ENCODE peak calls at places on chromosomes 4 and X, in nine cellular contexts. One of them, this sample, is unnamed.

GRCh38 chrX:45900751-45901150 is 644.5 kb downstream of the ZNF674 start:
- DNase-seq in Peyer's patch: no peak
- DNase-seq in IMR-90: no peak
- DNase-seq in astrocyte of the spinal cord: peak
- DNase-seq in right lobe of liver: no peak
- DNase-seq in upper lobe of left lung: no peak
- DNase-seq in endothelial cell of umbilical vein: no peak
- DNase-seq in fibroblast of mammary gland: peak
- DNase-seq in kidney: no peak
- DNase-seq in this sample: no peak

GRCh38 chrX:25810202-25810601 is 327.9 kb upstream of the MAGEB18 start:
- DNase-seq in IMR-90: peak
- DNase-seq in upper lobe of left lung: no peak
- DNase-seq in endothelial cell of umbilical vein: peak
- DNase-seq in right lobe of liver: no peak
- DNase-seq in fibroblast of mammary gland: peak
- DNase-seq in Peyer's patch: no peak
- DNase-seq in astrocyte of the spinal cord: peak
- DNase-seq in kidney: no peak
- DNase-seq in this sample: no peak

GRCh38 chr4:128468485-128468989 is 180.9 kb upstream of the PGRMC2 start:
- DNase-seq in Peyer's patch: no peak
- DNase-seq in upper lobe of left lung: no peak
- DNase-seq in fibroblast of mammary gland: peak
- DNase-seq in endothelial cell of umbilical vein: peak
- DNase-seq in right lobe of liver: no peak
- DNase-seq in IMR-90: peak
- DNase-seq in astrocyte of the spinal cord: peak
- DNase-seq in kidney: no peak
- DNase-seq in this sample: no peak

GRCh38 chrX:36684053-36684452 is 324.1 kb upstream of the FAM47C start:
- DNase-seq in astrocyte of the spinal cord: no peak
- DNase-seq in Peyer's patch: no peak
- DNase-seq in IMR-90: no peak
- DNase-seq in endothelial cell of umbilical vein: no peak
- DNase-seq in right lobe of liver: no peak
- DNase-seq in kidney: no peak
- DNase-seq in upper lobe of left lung: no peak
- DNase-seq in fibroblast of mammary gland: no peak
- DNase-seq in this sample: no peak

GRCh38 chr4:163564221-163564720 is 69.8 kb downstream of the TMA16 start:
- DNase-seq in endothelial cell of umbilical vein: no peak
- DNase-seq in astrocyte of the spinal cord: no peak
- DNase-seq in upper lobe of left lung: no peak
- DNase-seq in Peyer's patch: no peak
- DNase-seq in right lobe of liver: no peak
- DNase-seq in kidney: no peak
- DNase-seq in IMR-90: no peak
- DNase-seq in fibroblast of mammary gland: no peak
- DNase-seq in this sample: no peak

GRCh38 chr4:176359590-176359989 is 39.8 kb downstream of the SPCS3 start:
- DNase-seq in Peyer's patch: no peak
- DNase-seq in fibroblast of mammary gland: peak
- DNase-seq in IMR-90: peak
- DNase-seq in astrocyte of the spinal cord: peak
- DNase-seq in endothelial cell of umbilical vein: no peak
- DNase-seq in upper lobe of left lung: no peak
- DNase-seq in kidney: no peak
- DNase-seq in right lobe of liver: no peak
- DNase-seq in this sample: no peak

GRCh38 chr4:581753-582361 is 5.8 kb upstream of the TMEM271 start:
- DNase-seq in kidney: no peak
- DNase-seq in IMR-90: no peak
- DNase-seq in upper lobe of left lung: no peak
- DNase-seq in Peyer's patch: no peak
- DNase-seq in right lobe of liver: no peak
- DNase-seq in fibroblast of mammary gland: no peak
- DNase-seq in endothelial cell of umbilical vein: no peak
- DNase-seq in astrocyte of the spinal cord: no peak
- DNase-seq in this sample: no peak

GRCh38 chr4:99013402-99013843 is 17.9 kb downstream of the METAP1 start:
- DNase-seq in IMR-90: peak
- DNase-seq in fibroblast of mammary gland: no peak
- DNase-seq in astrocyte of the spinal cord: no peak
- DNase-seq in right lobe of liver: no peak
- DNase-seq in Peyer's patch: no peak
- DNase-seq in upper lobe of left lung: no peak
- DNase-seq in endothelial cell of umbilical vein: no peak
- DNase-seq in kidney: no peak
- DNase-seq in this sample: no peak

GRCh38 chrX:1894656-1895055 is 279.8 kb downstream of the ASMT start:
- DNase-seq in kidney: no peak
- DNase-seq in fibroblast of mammary gland: no peak
- DNase-seq in right lobe of liver: no peak
- DNase-seq in upper lobe of left lung: no peak
- DNase-seq in astrocyte of the spinal cord: no peak
- DNase-seq in Peyer's patch: no peak
- DNase-seq in IMR-90: no peak
- DNase-seq in endothelial cell of umbilical vein: no peak
- DNase-seq in this sample: no peak

GRCh38 chr4:98528882-98529281 is 129.5 kb downstream of the TSPAN5 start:
- DNase-seq in astrocyte of the spinal cord: no peak
- DNase-seq in endothelial cell of umbilical vein: no peak
- DNase-seq in fibroblast of mammary gland: no peak
- DNase-seq in Peyer's patch: no peak
- DNase-seq in kidney: no peak
- DNase-seq in right lobe of liver: no peak
- DNase-seq in IMR-90: no peak
- DNase-seq in upper lobe of left lung: no peak
- DNase-seq in this sample: no peak

GRCh38 chr4:54005475-54005874 is 58.9 kb downstream of the CHIC2 start:
- DNase-seq in endothelial cell of umbilical vein: no peak
- DNase-seq in kidney: no peak
- DNase-seq in astrocyte of the spinal cord: peak
- DNase-seq in fibroblast of mammary gland: peak
- DNase-seq in right lobe of liver: no peak
- DNase-seq in upper lobe of left lung: no peak
- DNase-seq in IMR-90: peak
- DNase-seq in Peyer's patch: no peak
- DNase-seq in this sample: no peak

GRCh38 chrX:97452283-97452682 is 568.6 kb downstream of the RPA4 start:
- DNase-seq in endothelial cell of umbilical vein: no peak
- DNase-seq in fibroblast of mammary gland: no peak
- DNase-seq in Peyer's patch: no peak
- DNase-seq in astrocyte of the spinal cord: no peak
- DNase-seq in kidney: no peak
- DNase-seq in IMR-90: no peak
- DNase-seq in upper lobe of left lung: no peak
- DNase-seq in right lobe of liver: no peak
- DNase-seq in this sample: no peak

GRCh38 chr4:88211473-88212252 is 53.2 kb upstream of the ABCG2 start:
- DNase-seq in Peyer's patch: no peak
- DNase-seq in IMR-90: peak
- DNase-seq in fibroblast of mammary gland: peak
- DNase-seq in right lobe of liver: no peak
- DNase-seq in kidney: no peak
- DNase-seq in endothelial cell of umbilical vein: peak
- DNase-seq in astrocyte of the spinal cord: peak
- DNase-seq in upper lobe of left lung: no peak
- DNase-seq in this sample: no peak

GRCh38 chr4:60432911-60433310 is 767.2 kb upstream of the ADGRL3 start:
- DNase-seq in fibroblast of mammary gland: no peak
- DNase-seq in Peyer's patch: no peak
- DNase-seq in IMR-90: no peak
- DNase-seq in kidney: no peak
- DNase-seq in astrocyte of the spinal cord: no peak
- DNase-seq in upper lobe of left lung: no peak
- DNase-seq in right lobe of liver: no peak
- DNase-seq in endothelial cell of umbilical vein: no peak
- DNase-seq in this sample: no peak

GRCh38 chr4:129371901-129372300 is 275.9 kb downstream of the C4orf33 start:
- DNase-seq in IMR-90: no peak
- DNase-seq in fibroblast of mammary gland: peak
- DNase-seq in astrocyte of the spinal cord: no peak
- DNase-seq in upper lobe of left lung: no peak
- DNase-seq in endothelial cell of umbilical vein: no peak
- DNase-seq in right lobe of liver: no peak
- DNase-seq in kidney: no peak
- DNase-seq in Peyer's patch: no peak
- DNase-seq in this sample: no peak

GRCh38 chrX:12709047-12709446 is 82.2 kb upstream of the PRPS2 start:
- DNase-seq in Peyer's patch: no peak
- DNase-seq in astrocyte of the spinal cord: no peak
- DNase-seq in endothelial cell of umbilical vein: no peak
- DNase-seq in fibroblast of mammary gland: no peak
- DNase-seq in right lobe of liver: no peak
- DNase-seq in IMR-90: no peak
- DNase-seq in kidney: no peak
- DNase-seq in upper lobe of left lung: no peak
- DNase-seq in this sample: no peak

GRCh38 chr4:93764647-93765246 is 63.8 kb upstream of the ATOH1 start:
- DNase-seq in upper lobe of left lung: no peak
- DNase-seq in fibroblast of mammary gland: peak
- DNase-seq in endothelial cell of umbilical vein: peak
- DNase-seq in IMR-90: peak
- DNase-seq in astrocyte of the spinal cord: peak
- DNase-seq in right lobe of liver: no peak
- DNase-seq in kidney: no peak
- DNase-seq in Peyer's patch: no peak
- DNase-seq in this sample: no peak

DNA sequence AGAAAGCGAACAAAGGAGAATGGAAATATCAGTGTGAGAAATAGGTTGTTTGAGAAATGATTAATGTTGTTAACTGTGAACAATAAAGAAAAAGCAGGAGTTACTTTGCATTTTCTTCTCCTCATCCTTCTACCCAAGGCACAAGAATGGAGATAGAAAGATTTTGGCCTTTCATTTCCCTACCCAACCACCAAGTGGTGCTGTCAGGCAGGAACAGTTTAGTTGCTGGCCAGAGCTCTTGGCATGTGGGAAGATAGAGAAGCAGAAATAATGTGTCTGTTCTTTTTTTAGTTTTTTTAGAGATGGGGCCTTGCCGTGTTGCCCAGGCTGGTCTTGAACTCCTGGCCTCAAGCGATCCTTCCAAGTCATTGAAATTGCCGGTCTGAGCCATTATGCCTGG is 12.8 kb downstream of the HOPX start:
- DNase-seq in endothelial cell of umbilical vein: no peak
- DNase-seq in astrocyte of the spinal cord: no peak
- DNase-seq in Peyer's patch: no peak
- DNase-seq in IMR-90: no peak
- DNase-seq in fibroblast of mammary gland: peak
- DNase-seq in kidney: no peak
- DNase-seq in right lobe of liver: no peak
- DNase-seq in upper lobe of left lung: no peak
- DNase-seq in this sample: no peak
- TF ChIP-seq CTCF in endothelial cell of umbilical vein: peak
- TF ChIP-seq CTCF in astrocyte of the spinal cord: peak
- TF ChIP-seq CTCF in Peyer's patch: peak
- TF ChIP-seq CTCF in IMR-90: peak
- TF ChIP-seq CTCF in fibroblast of mammary gland: peak
- TF ChIP-seq CTCF in kidney: no peak
- TF ChIP-seq CTCF in right lobe of liver: peak
- TF ChIP-seq CTCF in upper lobe of left lung: peak
- TF ChIP-seq CTCF in this sample: peak

GRCh38 chrX:65690057-65690855 is 22.8 kb downstream of the MSN start:
- DNase-seq in upper lobe of left lung: no peak
- DNase-seq in kidney: peak
- DNase-seq in Peyer's patch: no peak
- DNase-seq in fibroblast of mammary gland: peak
- DNase-seq in astrocyte of the spinal cord: peak
- DNase-seq in endothelial cell of umbilical vein: no peak
- DNase-seq in IMR-90: peak
- DNase-seq in right lobe of liver: no peak
- DNase-seq in this sample: no peak
- TF ChIP-seq CTCF in upper lobe of left lung: no peak
- TF ChIP-seq CTCF in kidney: no peak
- TF ChIP-seq CTCF in Peyer's patch: no peak
- TF ChIP-seq CTCF in fibroblast of mammary gland: no peak
- TF ChIP-seq CTCF in astrocyte of the spinal cord: no peak
- TF ChIP-seq CTCF in endothelial cell of umbilical vein: no peak
- TF ChIP-seq CTCF in IMR-90: no peak
- TF ChIP-seq CTCF in right lobe of liver: no peak
- TF ChIP-seq CTCF in this sample: no peak

DNA sequence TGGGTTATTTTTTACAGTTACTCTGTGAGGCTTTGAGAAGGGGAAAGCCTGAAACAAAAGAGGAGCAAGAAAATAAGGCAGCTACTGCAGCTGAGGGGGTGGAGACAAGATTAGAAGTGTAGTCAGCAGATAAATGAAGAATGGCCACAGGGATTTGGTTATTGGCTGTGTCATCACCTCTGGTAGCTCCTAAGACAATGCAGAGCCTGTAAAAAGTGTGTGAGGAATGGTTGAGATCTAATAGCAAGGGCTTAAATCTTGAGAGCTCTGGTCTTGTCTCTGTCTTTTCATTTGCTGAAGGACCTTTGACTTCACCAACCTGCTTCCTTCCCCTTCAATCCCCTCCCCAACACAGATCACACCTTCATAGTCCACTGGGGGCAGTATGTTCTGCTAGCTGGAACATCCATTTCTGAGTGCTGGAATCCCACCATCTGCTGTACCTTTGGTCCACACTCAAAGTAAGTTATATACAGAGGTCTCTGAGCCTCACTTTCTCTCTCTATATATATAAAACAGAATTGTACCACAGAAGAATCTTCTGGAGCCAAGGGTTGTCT is 213.7 kb upstream of the ZIC3 start:
- DNase-seq in Peyer's patch: no peak
- DNase-seq in fibroblast of mammary gland: no peak
- DNase-seq in endothelial cell of umbilical vein: no peak
- DNase-seq in kidney: no peak
- DNase-seq in upper lobe of left lung: no peak
- DNase-seq in astrocyte of the spinal cord: no peak
- DNase-seq in right lobe of liver: no peak
- DNase-seq in IMR-90: no peak
- DNase-seq in this sample: no peak
- TF ChIP-seq CTCF in Peyer's patch: no peak
- TF ChIP-seq CTCF in fibroblast of mammary gland: no peak
- TF ChIP-seq CTCF in endothelial cell of umbilical vein: no peak
- TF ChIP-seq CTCF in kidney: no peak
- TF ChIP-seq CTCF in upper lobe of left lung: no peak
- TF ChIP-seq CTCF in astrocyte of the spinal cord: no peak
- TF ChIP-seq CTCF in right lobe of liver: no peak
- TF ChIP-seq CTCF in IMR-90: no peak
- TF ChIP-seq CTCF in this sample: no peak

DNA sequence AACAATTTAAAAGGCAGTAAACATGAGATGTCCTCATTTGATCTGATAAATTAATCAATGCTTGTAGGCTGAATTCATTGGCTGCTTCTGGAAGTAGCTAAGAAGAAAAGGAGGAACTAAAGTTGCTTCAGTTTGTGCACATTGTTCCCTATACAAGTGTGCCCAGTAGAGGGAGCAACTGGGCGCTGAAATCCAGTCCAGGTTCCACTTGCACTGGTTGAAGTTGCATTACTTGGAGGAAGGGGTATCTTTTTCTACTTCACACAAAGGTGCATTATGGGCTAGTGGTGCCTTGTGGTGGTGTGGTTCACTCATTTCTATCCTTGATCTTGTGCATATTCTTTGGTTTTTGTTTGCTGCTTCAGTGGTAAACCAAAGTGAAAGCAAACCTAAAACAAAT is 67.9 kb upstream of the SOX3 start:
- DNase-seq in astrocyte of the spinal cord: peak
- DNase-seq in fibroblast of mammary gland: peak
- DNase-seq in endothelial cell of umbilical vein: no peak
- DNase-seq in upper lobe of left lung: no peak
- DNase-seq in Peyer's patch: no peak
- DNase-seq in kidney: no peak
- DNase-seq in IMR-90: peak
- DNase-seq in right lobe of liver: peak
- DNase-seq in this sample: no peak
- TF ChIP-seq CTCF in astrocyte of the spinal cord: peak
- TF ChIP-seq CTCF in fibroblast of mammary gland: peak
- TF ChIP-seq CTCF in endothelial cell of umbilical vein: peak
- TF ChIP-seq CTCF in upper lobe of left lung: peak
- TF ChIP-seq CTCF in Peyer's patch: peak
- TF ChIP-seq CTCF in kidney: peak
- TF ChIP-seq CTCF in IMR-90: peak
- TF ChIP-seq CTCF in right lobe of liver: peak
- TF ChIP-seq CTCF in this sample: peak